ENCODE peak calls at places on chromosomes 7 and 10, in seven cellular contexts. W, D, N, C, Z, O and S are unnamed samples. For H3K27me3, the result is how much of the 10 kb centered on the place peaks cover.

GRCh38 chr10:59851864-59852263 is 54.5 kb downstream of the CCDC6 start:
- DNase-seq in O (no peak), D (no peak), Z (no peak), C (no peak), W (no peak), N (no peak), S (no peak)

GRCh38 chr10:75530337-75530736 is 98.9 kb downstream of the LRMDA start:
- DNase-seq in W (no peak), Z (no peak), O (peak), C (no peak), N (no peak), D (no peak), S (no peak)

GRCh38 chr7:158442260-158442659 is 145.4 kb downstream of the PTPRN2 start:
- DNase-seq in Z (no peak), O (no peak), C (no peak), W (no peak), D (no peak), N (no peak), S (no peak)

GRCh38 chr7:25349283-25349682 is 121.0 kb upstream of the NPVF start:
- DNase-seq in D (no peak), O (no peak), Z (no peak), N (no peak), W (no peak), C (no peak), S (no peak)

GRCh38 chr7:110841840-110842579 is 248.9 kb upstream of the LRRN3 start:
- DNase-seq in N (no peak), D (no peak), Z (no peak), O (no peak), C (no peak), W (no peak), S (no peak)

GRCh38 chr7:2619120-2619519 is 12.7 kb upstream of the TTYH3 start:
- DNase-seq in N (peak), O (no peak), C (no peak), W (no peak), Z (no peak), D (no peak), S (no peak)

GRCh38 chr10:55550241-55550640 is 749.2 kb upstream of the PCDH15 start:
- DNase-seq in W (no peak), C (no peak), D (no peak), N (no peak), O (no peak), Z (no peak), S (peak)

GRCh38 chr10:58210160-58210559 is 57.5 kb downstream of the IPMK start:
- DNase-seq in C (no peak), Z (no peak), D (no peak), W (no peak), O (no peak), N (no peak), S (no peak)

GRCh38 chr10:68938117-68938516 is 17.9 kb upstream of the DDX21 start:
- DNase-seq in W (no peak), N (peak), D (no peak), C (no peak), Z (no peak), O (no peak), S (no peak)

GRCh38 chr7:26662646-26663045 is 201.7 kb downstream of the SKAP2 start:
- DNase-seq in C (no peak), O (no peak), N (no peak), Z (no peak), W (no peak), D (no peak), S (peak)

GRCh38 chr7:75772081-75773077 is at the start of gene CCL26:
- DNase-seq in N (peak), C (no peak), W (peak), Z (peak), O (no peak), D (no peak), S (peak)

GRCh38 chr7:100682228-100682741 is 8.7 kb downstream of the GNB2 start:
- DNase-seq in Z (no peak), O (no peak), N (peak), C (no peak), W (no peak), D (no peak), S (no peak)

GRCh38 chr7:150322114-150322832 is 882 bp upstream of the LRRC61 start:
- DNase-seq in D (no peak), O (no peak), N (no peak), W (no peak), C (no peak), Z (no peak), S (peak)

GRCh38 chr7:84364708-84365107 is 170.1 kb upstream of the SEMA3A start:
- DNase-seq in N (peak), D (no peak), O (no peak), C (no peak), Z (no peak), W (no peak), S (no peak)

GRCh38 chr10:130994191-130994590 is 317.3 kb downstream of the TCERG1L start:
- DNase-seq in D (no peak), O (no peak), C (no peak), N (no peak), W (no peak), Z (no peak), S (no peak)

GRCh38 chr7:17302575-17303142 is 4.2 kb downstream of the AHR start:
- DNase-seq in W (no peak), C (no peak), O (peak), D (no peak), Z (no peak), N (peak), S (no peak)

GRCh38 chr10:70715853-70716795 is 43.8 kb downstream of the ADAMTS14 start:
- DNase-seq in D (no peak), Z (no peak), C (no peak), O (peak), W (peak), N (peak), S (peak)

GRCh38 chr10:130766071-130766470 is 545.5 kb downstream of the TCERG1L start:
- DNase-seq in D (no peak), O (no peak), Z (no peak), C (no peak), W (no peak), N (no peak), S (no peak)

GRCh38 chr7:70377957-70378356 is 754.0 kb upstream of the GALNT17 start:
- DNase-seq in O (no peak), W (no peak), D (no peak), C (no peak), N (no peak), Z (no peak), S (no peak)

GRCh38 chr7:94375713-94376112 is 19.0 kb upstream of the COL1A2 start:
- DNase-seq in W (no peak), C (no peak), Z (no peak), O (peak), N (peak), D (no peak), S (no peak)

GRCh38 chr7:134752006-134752760 is 27.3 kb upstream of the CALD1 start:
- DNase-seq in Z (no peak), N (peak), C (no peak), O (peak), W (no peak), D (no peak), S (no peak)

GRCh38 chr10:338176-339037 is 203.2 kb downstream of the ZMYND11 start:
- DNase-seq in W (peak), O (no peak), N (peak), D (peak), C (no peak), Z (no peak), S (no peak)

GRCh38 chr10:114684822-114685209 is 26.7 kb upstream of the ABLIM1 start:
- DNase-seq in C (no peak), W (no peak), O (peak), Z (no peak), N (peak), D (no peak), S (no peak)

GRCh38 chr7:128453836-128454804 is 1.6 kb upstream of the HILPDA start:
- DNase-seq in D (no peak), O (peak), C (no peak), Z (peak), N (peak), W (no peak), S (no peak)

GRCh38 chr10:34655286-34656170 is 159.6 kb downstream of the PARD3 start:
- DNase-seq in D (peak), C (no peak), N (peak), Z (no peak), W (peak), O (peak), S (peak)

GRCh38 chr7:131081308-131081707 is 246.4 kb upstream of the MKLN1 start:
- DNase-seq in Z (no peak), O (no peak), N (no peak), D (no peak), C (no peak), W (no peak), S (no peak)

GRCh38 chr7:46630031-46630430 is 709.0 kb upstream of the IGFBP3 start:
- DNase-seq in O (no peak), W (no peak), N (peak), D (no peak), C (no peak), Z (no peak), S (no peak)

GRCh38 chr10:66281327-66281726 is 644.5 kb upstream of the LRRTM3 start:
- DNase-seq in Z (no peak), C (no peak), W (no peak), O (no peak), D (no peak), N (no peak), S (no peak)

GRCh38 chr7:104482362-104483042 is 154.1 kb downstream of the LHFPL3 start:
- DNase-seq in W (no peak), C (no peak), O (no peak), Z (no peak), N (no peak), D (no peak), S (no peak)

GRCh38 chr7:36404639-36405408 is 15.2 kb downstream of the ANLN start:
- DNase-seq in N (no peak), W (no peak), C (no peak), Z (no peak), O (peak), D (no peak), S (no peak)

GRCh38 chr10:28838908-28839307 is 161.6 kb downstream of the BAMBI start:
- DNase-seq in Z (no peak), O (peak), W (no peak), N (peak), C (no peak), D (no peak), S (no peak)

GRCh38 chr10:110067960-110068770 is 60.4 kb downstream of the ADD3 start:
- DNase-seq in D (no peak), Z (no peak), N (no peak), C (no peak), O (no peak), W (no peak), S (no peak)

GRCh38 chr10:49387029-49387428 is 8.9 kb downstream of the DRGX start:
- DNase-seq in Z (no peak), D (no peak), O (no peak), C (no peak), W (no peak), N (peak), S (peak)

GRCh38 chr10:49388161-49388560 is 7.7 kb downstream of the DRGX start:
- DNase-seq in C (no peak), W (no peak), O (no peak), D (no peak), N (no peak), Z (no peak), S (no peak)

GRCh38 chr10:49385939-49386922 is 9.7 kb downstream of the DRGX start:
- DNase-seq in D (no peak), O (no peak), W (no peak), C (no peak), N (no peak), Z (no peak), S (no peak)

GRCh38 chr10:49393301-49393700 is 2.6 kb downstream of the DRGX start:
- DNase-seq in O (no peak), Z (no peak), D (no peak), N (no peak), C (no peak), W (no peak), S (no peak)

DNA sequence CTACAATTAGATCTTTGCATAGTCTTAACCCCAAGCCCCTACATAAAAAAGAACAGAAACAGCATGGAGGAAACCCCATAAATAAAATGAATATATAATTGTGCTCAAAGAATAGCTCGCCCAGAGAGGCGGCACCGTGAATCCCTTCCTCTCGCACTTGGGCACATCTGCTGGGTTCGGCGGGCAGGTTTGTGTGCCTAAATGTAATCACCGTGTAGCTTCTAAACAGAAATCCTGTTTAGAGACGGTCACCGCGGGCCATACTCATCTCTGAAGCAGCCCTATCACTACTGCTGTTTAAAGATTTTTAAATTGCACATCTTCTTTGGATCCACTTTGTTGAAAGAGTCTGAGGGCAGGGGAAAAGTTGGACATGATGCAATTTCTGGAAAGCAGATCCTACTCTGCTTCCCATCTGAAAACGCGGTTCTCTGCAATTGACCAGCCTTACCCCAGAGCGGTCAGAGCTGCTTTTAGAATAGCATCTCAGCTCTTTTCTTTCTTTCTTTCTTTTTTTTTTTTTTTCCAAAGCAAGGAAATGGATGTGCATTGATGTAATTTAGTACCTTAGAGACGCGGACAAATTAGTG is 6.5 kb downstream of the DRGX start:
- DNase-seq in N (no peak), W (no peak), D (no peak), C (no peak), Z (no peak), O (no peak), S (no peak)
- H3K27me3 ChIP-seq in N (under half), W (under half), D (under half), C (under half), Z (under half), O (under half), S (under half)

GRCh38 chr7:167976-168791 is 24.2 kb upstream of the FAM20C start:
- DNase-seq in W (no peak), Z (no peak), C (no peak), N (no peak), D (no peak), O (no peak), S (no peak)

GRCh38 chr7:169165-169853 is 23.1 kb upstream of the FAM20C start:
- DNase-seq in W (no peak), C (no peak), O (no peak), N (no peak), Z (no peak), D (no peak), S (no peak)

GRCh38 chr7:166370-167060 is 25.9 kb upstream of the FAM20C start:
- DNase-seq in O (no peak), C (no peak), Z (no peak), W (no peak), N (no peak), D (no peak), S (no peak)

GRCh38 chr7:165661-166369 is 26.6 kb upstream of the FAM20C start:
- DNase-seq in Z (no peak), W (no peak), O (no peak), C (no peak), D (no peak), N (no peak), S (no peak)

GRCh38 chr7:167087-167855 is 25.1 kb upstream of the FAM20C start:
- DNase-seq in O (no peak), D (no peak), N (no peak), W (no peak), Z (no peak), C (no peak), S (no peak)
- H3K27me3 ChIP-seq in O (under half), D (under half), N (under half), W (under half), Z (under half), C (under half), S (half or more)

GRCh38 chr10:107159871-107160270 is 4.6 kb downstream of the SORCS1 start:
- DNase-seq in O (no peak), D (no peak), Z (no peak), C (no peak), N (no peak), W (no peak), S (no peak)
- H3K27me3 ChIP-seq in O (under half), D (under half), Z (under half), C (under half), N (under half), W (under half), S (under half)

GRCh38 chr7:45219801-45220200 is 62.2 kb downstream of the RAMP3 start:
- DNase-seq in C (no peak), D (no peak), W (no peak), O (no peak), Z (no peak), N (no peak), S (no peak)

GRCh38 chr7:45221266-45221665 is 63.7 kb downstream of the RAMP3 start:
- DNase-seq in W (no peak), O (no peak), N (no peak), C (no peak), Z (no peak), D (no peak), S (no peak)

GRCh38 chr7:45220846-45221245 is 63.3 kb downstream of the RAMP3 start:
- DNase-seq in W (no peak), O (no peak), N (no peak), Z (no peak), D (no peak), C (no peak), S (no peak)

GRCh38 chr7:45217358-45217757 is 59.8 kb downstream of the RAMP3 start:
- DNase-seq in W (no peak), N (no peak), D (no peak), C (no peak), Z (no peak), O (no peak), S (no peak)

DNA sequence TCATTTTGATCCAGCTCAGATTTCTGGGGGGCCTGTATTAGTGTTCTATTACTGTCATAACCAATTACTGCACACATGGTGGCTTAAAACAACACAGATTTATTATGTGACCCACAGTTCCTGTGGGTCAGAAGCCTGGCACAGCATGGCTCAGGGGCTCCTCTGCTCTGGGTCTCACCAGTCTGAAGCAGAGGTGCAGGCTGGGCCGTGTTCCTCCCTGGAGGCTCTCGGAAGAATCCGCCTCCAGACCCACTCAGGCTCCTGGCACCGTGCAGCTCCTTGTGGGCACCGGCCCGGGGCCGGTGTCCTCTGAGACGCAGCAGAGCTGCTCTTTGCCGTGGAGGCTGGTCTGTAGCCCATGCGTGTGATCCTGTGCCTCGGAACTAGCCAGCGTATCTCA is 61.5 kb downstream of the RAMP3 start:
- DNase-seq in O (no peak), W (no peak), N (no peak), Z (no peak), D (no peak), C (no peak), S (no peak)
- H3K27me3 ChIP-seq in O (under half), W (under half), N (under half), Z (under half), D (under half), C (under half), S (half or more)

DNA sequence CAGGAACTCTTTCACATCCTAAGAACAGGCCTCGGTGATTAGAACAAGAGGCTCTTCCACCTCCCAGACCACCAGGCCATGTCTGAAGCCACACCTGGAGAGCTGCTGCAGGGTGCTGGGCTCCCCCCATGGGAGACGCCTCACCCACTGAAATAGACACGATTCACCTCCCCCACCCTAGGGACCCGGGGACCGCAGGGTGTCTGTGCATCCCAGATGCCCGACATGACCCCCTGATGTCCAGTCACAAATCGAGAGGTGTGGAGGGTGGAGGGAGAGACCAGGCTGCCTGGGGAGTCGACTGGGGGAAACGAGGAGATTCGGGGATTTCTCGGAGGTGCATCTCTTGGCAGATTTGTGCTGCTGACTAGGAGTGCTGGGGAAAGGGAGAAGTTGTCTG is 31.0 kb downstream of the CNPY1 start:
- DNase-seq in W (no peak), N (no peak), C (no peak), O (no peak), Z (no peak), D (no peak), S (no peak)
- H3K27me3 ChIP-seq in W (under half), N (under half), C (under half), O (under half), Z (under half), D (under half), S (half or more)